ENCODE peak calls at places on chromosomes 2 and 18, in eight cellular contexts. Y is NCI-H345; N is GOT3; P is LoVo; A is A549; H is activated naive CD8-positive, alpha-beta T cell treated with anti-CD3 and anti-CD28 coated beads, Interleukin-2, amount 50 U/mL, for 24 hours; M is activated CD8-positive, alpha-beta memory T cell treated with anti-CD3 and anti-CD28 coated beads for 48 hours; S is spleen. O is an unnamed sample.

GRCh38 chr18:59249186-59249774 is 24.0 kb downstream of the RAX start:
- DNase-seq in H (peak; percentile 38), M (no peak), S (no peak), Y (peak; percentile 78), P (peak; percentile 61), N (no peak), A (peak; percentile 69), O (no peak)

GRCh38 chr2:159153463-159153862 is 133.0 kb downstream of the WDSUB1 start:
- DNase-seq in A (no peak), P (peak; percentile 91), S (no peak), N (no peak), Y (no peak), H (no peak), M (no peak), O (no peak)

GRCh38 chr2:212520340-212520739 is 18.3 kb downstream of the ERBB4 start:
- DNase-seq in N (no peak), A (peak; percentile 20), P (no peak), H (no peak), M (no peak), Y (peak; percentile 27), S (no peak), O (no peak)

GRCh38 chr2:137155351-137156104 is 390.2 kb downstream of the THSD7B start:
- DNase-seq in P (no peak), Y (no peak), M (no peak), H (no peak), N (no peak), S (no peak), A (no peak), O (no peak)

GRCh38 chr2:130798472-130799221 is 38.1 kb upstream of the ARHGEF4 start:
- DNase-seq in A (no peak), S (peak; percentile 83), M (no peak), P (no peak), N (no peak), Y (peak; percentile 82), H (no peak), O (peak; percentile 36)

GRCh38 chr2:138321458-138321857 is 180.1 kb upstream of the SPOPL start:
- DNase-seq in S (no peak), M (no peak), H (no peak), A (no peak), P (no peak), N (no peak), Y (peak; percentile 67), O (no peak)

GRCh38 chr2:39642054-39642742 is 23.5 kb upstream of the TMEM178A start:
- DNase-seq in S (no peak), M (no peak), P (peak; percentile 44), N (no peak), Y (no peak), A (peak; percentile 18), H (no peak), O (no peak)

GRCh38 chr2:11505652-11506610 is 27.9 kb upstream of the GREB1 start:
- DNase-seq in H (no peak), M (no peak), Y (no peak), P (peak; percentile 47), S (no peak), A (no peak), N (no peak), O (no peak)

GRCh38 chr2:43136011-43136799 is 90.2 kb downstream of the ZFP36L2 start:
- DNase-seq in S (peak; percentile 80), P (no peak), A (no peak), Y (no peak), M (no peak), H (no peak), N (no peak), O (no peak)

GRCh38 chr2:24182507-24182906 is 7.7 kb downstream of the FAM228A start:
- DNase-seq in H (no peak), N (no peak), A (no peak), Y (no peak), S (no peak), M (no peak), P (no peak), O (no peak)

GRCh38 chr2:42754021-42754775 is 9.7 kb downstream of the OXER1 start:
- DNase-seq in P (no peak), H (no peak), N (no peak), S (peak; percentile 87), M (no peak), A (no peak), Y (no peak), O (no peak)

GRCh38 chr2:20725782-20726181 is 58.8 kb downstream of the GDF7 start:
- DNase-seq in P (no peak), S (no peak), N (no peak), H (no peak), Y (no peak), M (no peak), A (no peak), O (no peak)

GRCh38 chr2:106285237-106285829 is 91.2 kb upstream of the UXS1 start:
- DNase-seq in A (no peak), Y (no peak), P (no peak), M (no peak), S (no peak), H (no peak), N (no peak), O (no peak)

GRCh38 chr18:63440219-63440618 is 17.9 kb upstream of the VPS4B start:
- DNase-seq in A (no peak), H (no peak), Y (no peak), N (peak; percentile 6), M (no peak), S (no peak), P (no peak), O (peak; percentile 19)

GRCh38 chr2:188158337-188159100 is 133.2 kb upstream of the GULP1 start:
- DNase-seq in A (peak; percentile 23), P (peak; percentile 30), Y (no peak), M (no peak), H (no peak), N (no peak), S (no peak), O (no peak)

GRCh38 chr2:10174173-10174572 is 51.6 kb downstream of the RRM2 start:
- DNase-seq in M (no peak), H (no peak), N (no peak), A (no peak), S (peak; percentile 41), P (no peak), Y (no peak), O (no peak)

GRCh38 chr18:63575680-63576079 is 11.5 kb upstream of the SERPINB13 start:
- DNase-seq in N (no peak), P (no peak), S (no peak), H (no peak), Y (no peak), A (no peak), M (no peak), O (no peak)

GRCh38 chr18:72456802-72457201 is 87.3 kb downstream of the CBLN2 start:
- DNase-seq in H (no peak), M (no peak), S (no peak), A (peak; percentile 29), P (no peak), Y (no peak), N (no peak), O (no peak)

GRCh38 chr18:41621177-41621576 is 333.9 kb upstream of the PIK3C3 start:
- DNase-seq in P (no peak), M (no peak), A (no peak), N (no peak), H (no peak), S (no peak), Y (no peak), O (no peak)

GRCh38 chr2:120598416-120598815 is 137.3 kb upstream of the GLI2 start:
- DNase-seq in H (no peak), S (peak; percentile 47), Y (no peak), M (no peak), P (no peak), N (no peak), A (no peak), O (peak; percentile 3)

GRCh38 chr2:154912215-154912614 is 213.7 kb downstream of the KCNJ3 start:
- DNase-seq in A (no peak), Y (no peak), M (no peak), N (no peak), P (no peak), S (no peak), H (no peak), O (no peak)

GRCh38 chr2:168705534-168706470 is 96.6 kb upstream of the NOSTRIN start:
- DNase-seq in S (no peak), Y (peak; percentile 22), M (no peak), A (peak; percentile 30), N (no peak), H (no peak), P (peak; percentile 58), O (no peak)

GRCh38 chr18:58335821-58336220 is 291.8 kb downstream of the NEDD4L start:
- DNase-seq in N (no peak), S (no peak), M (no peak), H (no peak), A (no peak), Y (no peak), P (no peak), O (no peak)

GRCh38 chr18:26792661-26793060 is 72.8 kb downstream of the AQP4 start:
- DNase-seq in M (no peak), S (no peak), H (no peak), P (no peak), Y (no peak), N (no peak), A (peak; percentile 44), O (no peak)

GRCh38 chr18:2932247-2933181 is 80.4 kb downstream of the LPIN2 start:
- DNase-seq in P (peak; percentile 68), Y (peak; percentile 58), S (no peak), H (no peak), N (no peak), M (no peak), A (peak; percentile 50), O (no peak)

GRCh38 chr18:332007-332406 is 64.2 kb upstream of the THOC1 start:
- DNase-seq in M (no peak), A (no peak), Y (no peak), N (no peak), P (no peak), H (no peak), S (no peak), O (peak; percentile 20)

GRCh38 chr2:47070920-47071824 is 83.9 kb downstream of the STPG4 start:
- DNase-seq in S (no peak), M (peak; percentile 57), Y (no peak), H (peak; percentile 61), N (no peak), A (peak; percentile 52), P (peak; percentile 39), O (peak; percentile 79)

GRCh38 chr2:109005686-109006204 is 16.7 kb upstream of the EDAR start:
- DNase-seq in A (no peak), Y (no peak), H (no peak), M (no peak), S (no peak), N (no peak), P (no peak), O (no peak)

GRCh38 chr2:54894467-54894866 is 155.8 kb downstream of the RTN4 start:
- DNase-seq in A (no peak), N (no peak), Y (no peak), P (no peak), H (no peak), M (no peak), S (no peak), O (no peak)

GRCh38 chr2:2735041-2735440 is 404.0 kb upstream of the MYT1L start:
- DNase-seq in M (no peak), A (no peak), P (no peak), N (no peak), S (peak; percentile 17), H (no peak), Y (peak; percentile 69), O (no peak)

GRCh38 chr18:48790226-48790863 is 160.4 kb downstream of the SMAD7 start:
- DNase-seq in A (no peak), N (no peak), H (no peak), P (no peak), Y (no peak), M (no peak), S (peak; percentile 77), O (peak; percentile 84)

GRCh38 chr2:85867121-85867520 is 21.7 kb downstream of the ST3GAL5 start:
- DNase-seq in N (no peak), M (no peak), S (no peak), H (no peak), P (no peak), A (no peak), Y (no peak), O (no peak)

GRCh38 chr2:240431663-240432424 is 3.6 kb upstream of the GPC1 start:
- DNase-seq in S (peak; percentile 71), A (no peak), H (no peak), Y (no peak), M (no peak), N (no peak), P (no peak), O (peak; percentile 2)

GRCh38 chr2:213848631-213849030 is 562.2 kb upstream of the VWC2L start:
- DNase-seq in Y (no peak), P (no peak), S (no peak), N (no peak), H (no peak), A (no peak), M (no peak), O (no peak)